ENCODE peak calls at places on chromosomes 4 and X, in five cellular contexts. U, Y, N, E and L are unnamed samples.

GRCh38 chr4:7904108-7904516 is 35.5 kb downstream of the AFAP1 start:
- DNase-seq in U (peak; percentile 68), E (no peak), Y (no peak), N (no peak), L (peak; percentile 96)

GRCh38 chrX:27565992-27566391 is 24.2 kb upstream of the DCAF8L2 start:
- DNase-seq in N (no peak), U (peak; percentile 15), Y (no peak), E (no peak), L (no peak)

GRCh38 chrX:48897157-48897620 is 379 bp downstream of the TIMM17B start:
- DNase-seq in E (peak; percentile 95), U (no peak), N (no peak), Y (peak; percentile 81), L (peak; percentile 64)

GRCh38 chr4:112266823-112267222 is 18.9 kb downstream of the TIFA start:
- DNase-seq in U (no peak), E (no peak), Y (no peak), N (no peak), L (peak; percentile 33)

GRCh38 chrX:43423876-43424275 is 232.2 kb upstream of the MAOA start:
- DNase-seq in E (no peak), U (no peak), N (peak; percentile 87), Y (no peak), L (no peak)

GRCh38 chrX:115968436-115969252 is 201.9 kb upstream of the AGTR2 start:
- DNase-seq in N (no peak), U (no peak), Y (peak; percentile 72), E (no peak), L (no peak)

GRCh38 chr4:6446538-6447451 is 25.6 kb downstream of the PPP2R2C start:
- DNase-seq in N (no peak), Y (no peak), U (no peak), E (no peak), L (no peak)

GRCh38 chrX:5176766-5177165 is 1051.9 kb downstream of the NLGN4X start:
- DNase-seq in U (no peak), E (no peak), N (no peak), Y (no peak), L (no peak)

GRCh38 chrX:118974908-118975671 is 672 bp downstream of the LONRF3 start:
- DNase-seq in U (no peak), N (no peak), E (peak; percentile 86), Y (no peak), L (no peak)

GRCh38 chr4:73707269-73707875 is 33.0 kb upstream of the CXCL8 start:
- DNase-seq in E (no peak), U (no peak), Y (no peak), N (no peak), L (no peak)

GRCh38 chr4:1290165-1290977 is 680 bp downstream of the MAEA start:
- DNase-seq in E (peak; percentile 88), N (no peak), U (no peak), Y (no peak), L (peak; percentile 11)

GRCh38 chr4:173253561-173253960 is 80.6 kb downstream of the HMGB2 start:
- DNase-seq in Y (no peak), E (no peak), N (no peak), U (no peak), L (no peak)

GRCh38 chr4:182189107-182189878 is 53.9 kb upstream of the TENM3 start:
- DNase-seq in Y (no peak), N (peak; percentile 31), U (peak; percentile 73), E (no peak), L (peak; percentile 92)

GRCh38 chrX:49704692-49705404 is 9.1 kb upstream of the PAGE1 start:
- DNase-seq in E (no peak), Y (no peak), N (no peak), U (no peak), L (no peak)

GRCh38 chr4:123453006-123453685 is 56.6 kb downstream of the SPRY1 start:
- DNase-seq in Y (no peak), U (no peak), N (peak; percentile 51), E (no peak), L (peak; percentile 15)

GRCh38 chrX:119206203-119206602 is 29.9 kb upstream of the PGRMC1 start:
- DNase-seq in U (no peak), N (no peak), Y (no peak), E (no peak), L (no peak)

GRCh38 chr4:185416955-185417354 is 8.8 kb downstream of the UFSP2 start:
- DNase-seq in E (no peak), N (no peak), Y (no peak), U (no peak), L (no peak)

GRCh38 chrX:18707442-18708049 is at the start of gene PPEF1:
- DNase-seq in Y (no peak), N (no peak), E (no peak), U (no peak), L (no peak)

DNA sequence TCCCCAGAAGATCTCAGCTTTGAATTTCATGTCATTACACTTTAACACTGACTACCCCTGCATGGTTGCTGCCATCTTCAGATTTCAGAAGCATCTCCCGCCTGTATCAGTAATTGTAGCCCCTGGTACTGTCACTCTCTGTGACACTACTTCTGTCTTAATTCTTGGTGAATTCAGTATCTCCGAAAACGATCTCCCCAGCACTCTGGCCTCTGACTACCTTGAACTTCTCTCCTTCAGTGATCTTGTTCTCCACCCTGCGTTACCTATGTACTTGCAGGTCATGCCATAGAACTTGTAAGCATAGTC is 53.8 kb upstream of the ABCG2 start:
- DNase-seq in E (no peak), U (no peak), Y (no peak), N (no peak), L (no peak)
- TF ChIP-seq CTCF in E (no peak), U (no peak), Y (no peak), N (no peak), L (no peak)

GRCh38 chr4:101118641-101119040 is 228.7 kb downstream of the PPP3CA start:
- DNase-seq in U (no peak), E (no peak), Y (no peak), N (no peak), L (no peak)

GRCh38 chr4:101122019-101122418 is 225.3 kb downstream of the PPP3CA start:
- DNase-seq in Y (no peak), E (no peak), U (no peak), N (no peak), L (peak; percentile 18)

GRCh38 chr4:101115841-101116240 is 231.5 kb downstream of the PPP3CA start:
- DNase-seq in Y (no peak), E (no peak), N (no peak), U (no peak), L (no peak)

GRCh38 chr4:101123231-101123630 is 224.1 kb downstream of the PPP3CA start:
- DNase-seq in U (no peak), Y (no peak), E (no peak), N (no peak), L (no peak)

GRCh38 chr4:101119141-101119540 is 228.2 kb downstream of the PPP3CA start:
- DNase-seq in N (no peak), E (no peak), Y (no peak), U (no peak), L (no peak)
- TF ChIP-seq CTCF in N (no peak), E (no peak), Y (no peak), U (no peak), L (no peak)

GRCh38 chrX:114075073-114075673 is 508.7 kb upstream of the HTR2C start:
- DNase-seq in E (no peak), Y (no peak), N (no peak), U (no peak), L (no peak)
- TF ChIP-seq CTCF in E (no peak), Y (no peak), N (no peak), U (no peak), L (peak; percentile 33)

GRCh38 chrX:2286731-2287130 is 214.0 kb downstream of the DHRSX start:
- DNase-seq in U (no peak), Y (no peak), E (peak; percentile 45), N (no peak), L (no peak)

GRCh38 chrX:2283111-2283847 is 217.5 kb downstream of the DHRSX start:
- DNase-seq in U (no peak), E (peak; percentile 36), Y (no peak), N (no peak), L (no peak)

GRCh38 chrX:2284133-2284532 is 216.6 kb downstream of the DHRSX start:
- DNase-seq in Y (no peak), E (no peak), N (no peak), U (no peak), L (no peak)

GRCh38 chrX:2282490-2283090 is 218.2 kb downstream of the DHRSX start:
- DNase-seq in E (no peak), U (no peak), N (no peak), Y (no peak), L (no peak)

DNA sequence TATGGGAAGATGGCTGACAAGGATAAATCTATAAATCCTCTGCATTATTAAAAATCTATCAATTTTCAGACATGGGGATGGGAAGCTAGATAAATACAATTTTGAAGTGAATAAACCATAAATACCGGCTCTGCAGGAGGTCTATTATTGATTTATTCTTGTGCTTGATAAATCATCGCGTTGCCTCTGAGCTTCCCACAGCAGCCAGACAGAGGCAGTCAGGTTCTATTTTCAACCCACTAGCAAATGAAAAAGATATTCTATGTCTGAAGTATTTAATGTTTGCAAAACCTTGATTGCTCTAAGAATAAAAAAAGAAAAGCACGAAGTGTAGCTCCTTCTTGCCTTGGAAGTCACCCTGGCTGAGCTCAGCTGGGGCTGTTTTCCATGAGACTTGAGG is 216.2 kb downstream of the DHRSX start:
- DNase-seq in Y (no peak), E (no peak), N (no peak), U (no peak), L (no peak)
- TF ChIP-seq CTCF in Y (no peak), E (no peak), N (peak; percentile 19), U (no peak), L (no peak)

DNA sequence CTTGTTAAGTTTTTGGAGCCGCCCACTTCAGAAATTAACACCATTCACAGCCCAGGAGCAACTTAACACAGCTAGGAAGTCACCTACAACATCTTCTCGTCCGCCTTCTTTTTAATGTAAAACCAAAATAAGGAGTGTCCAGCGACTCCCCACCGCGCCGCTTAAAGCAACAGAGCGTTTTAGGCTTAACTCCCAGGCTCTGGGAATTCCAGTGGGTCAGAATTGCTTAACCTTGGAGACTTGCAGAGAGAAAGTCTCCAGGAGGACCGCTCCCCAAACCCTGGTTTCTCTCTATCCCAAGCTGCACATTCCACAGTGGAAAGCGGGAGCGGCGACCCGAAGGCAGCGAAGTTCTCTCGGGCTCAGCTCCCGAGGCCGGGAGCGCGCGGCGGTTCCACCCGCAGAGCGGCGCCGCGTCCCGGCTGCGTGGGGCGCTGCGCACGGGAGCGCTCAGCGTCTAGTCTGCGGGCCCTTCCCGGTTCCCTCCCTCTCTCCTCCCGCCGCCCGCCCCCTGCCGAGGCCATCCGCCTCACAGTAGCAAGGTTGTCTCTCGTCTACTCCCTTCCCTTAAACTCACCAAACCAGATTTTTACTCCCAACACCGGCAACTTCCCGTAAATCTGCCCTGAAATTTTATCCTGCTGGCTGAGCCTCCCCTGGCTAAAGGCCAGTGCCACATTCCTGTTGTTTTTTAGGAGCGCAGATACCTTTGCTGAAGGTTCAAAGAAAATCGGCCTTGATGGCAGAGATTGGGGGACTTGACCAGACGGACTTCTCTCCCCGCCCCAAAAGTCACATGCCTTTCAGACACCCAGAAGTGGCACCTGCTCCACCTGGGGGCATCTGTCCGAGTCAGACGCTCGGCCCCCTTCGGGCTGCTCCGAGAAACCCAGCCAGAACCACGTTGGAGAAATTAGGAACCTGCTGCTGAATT is at the start of gene RBM47:
- DNase-seq in E (peak; percentile 94), Y (peak; percentile 88), N (no peak), U (no peak), L (peak; percentile 59)
- TF ChIP-seq CTCF in E (no peak), Y (no peak), N (no peak), U (peak; percentile 21), L (peak; percentile 8)

GRCh38 chr4:26788341-26788733 is 72.3 kb upstream of the STIM2 start:
- DNase-seq in E (no peak), U (no peak), Y (no peak), N (no peak), L (no peak)
- TF ChIP-seq CTCF in E (no peak), U (no peak), Y (no peak), N (no peak), L (no peak)